ENCODE peak calls at places on chromosome 16, in eight cellular contexts. J is lower leg skin, E is tibial nerve, O is transverse colon, N is stomach, V is heart left ventricle, Q is sigmoid colon, T is Peyer's patch. X is an unnamed sample.

GRCh38 chr16:24816688-24817087 is 29.1 kb upstream of the SLC5A11 start:
- DNase-seq in J (no peak), E (no peak), O (no peak), N (no peak), V (no peak), Q (no peak), T (no peak), X (no peak)

GRCh38 chr16:17364319-17365210 is 106.2 kb downstream of the XYLT1 start:
- DNase-seq in J (no peak), E (peak), O (no peak), N (no peak), V (no peak), Q (no peak), T (peak), X (no peak)

GRCh38 chr16:19664166-19664565 is 53.9 kb downstream of the KNOP1 start:
- DNase-seq in J (no peak), E (no peak), O (no peak), N (no peak), V (no peak), Q (no peak), T (no peak), X (no peak)

GRCh38 chr16:62597874-62598273 is 561.6 kb upstream of the CDH8 start:
- DNase-seq in J (no peak), E (no peak), O (no peak), N (no peak), V (no peak), Q (no peak), T (no peak), X (no peak)

GRCh38 chr16:4415538-4416199 is 727 bp downstream of the CORO7 start:
- DNase-seq in J (peak), E (peak), O (peak), N (peak), V (peak), Q (no peak), T (peak), X (peak)

GRCh38 chr16:85724936-85725335 is 26.0 kb downstream of the C16orf74 start:
- DNase-seq in J (no peak), E (no peak), O (no peak), N (no peak), V (no peak), Q (no peak), T (no peak), X (no peak)

GRCh38 chr16:48503779-48504178 is 106.2 kb downstream of the N4BP1 start:
- DNase-seq in J (peak), E (peak), O (peak), N (no peak), V (peak), Q (peak), T (peak), X (no peak)

GRCh38 chr16:27107185-27107592 is 40.5 kb downstream of the C16orf82 start:
- DNase-seq in J (peak), E (no peak), O (no peak), N (no peak), V (no peak), Q (no peak), T (no peak), X (no peak)

DNA sequence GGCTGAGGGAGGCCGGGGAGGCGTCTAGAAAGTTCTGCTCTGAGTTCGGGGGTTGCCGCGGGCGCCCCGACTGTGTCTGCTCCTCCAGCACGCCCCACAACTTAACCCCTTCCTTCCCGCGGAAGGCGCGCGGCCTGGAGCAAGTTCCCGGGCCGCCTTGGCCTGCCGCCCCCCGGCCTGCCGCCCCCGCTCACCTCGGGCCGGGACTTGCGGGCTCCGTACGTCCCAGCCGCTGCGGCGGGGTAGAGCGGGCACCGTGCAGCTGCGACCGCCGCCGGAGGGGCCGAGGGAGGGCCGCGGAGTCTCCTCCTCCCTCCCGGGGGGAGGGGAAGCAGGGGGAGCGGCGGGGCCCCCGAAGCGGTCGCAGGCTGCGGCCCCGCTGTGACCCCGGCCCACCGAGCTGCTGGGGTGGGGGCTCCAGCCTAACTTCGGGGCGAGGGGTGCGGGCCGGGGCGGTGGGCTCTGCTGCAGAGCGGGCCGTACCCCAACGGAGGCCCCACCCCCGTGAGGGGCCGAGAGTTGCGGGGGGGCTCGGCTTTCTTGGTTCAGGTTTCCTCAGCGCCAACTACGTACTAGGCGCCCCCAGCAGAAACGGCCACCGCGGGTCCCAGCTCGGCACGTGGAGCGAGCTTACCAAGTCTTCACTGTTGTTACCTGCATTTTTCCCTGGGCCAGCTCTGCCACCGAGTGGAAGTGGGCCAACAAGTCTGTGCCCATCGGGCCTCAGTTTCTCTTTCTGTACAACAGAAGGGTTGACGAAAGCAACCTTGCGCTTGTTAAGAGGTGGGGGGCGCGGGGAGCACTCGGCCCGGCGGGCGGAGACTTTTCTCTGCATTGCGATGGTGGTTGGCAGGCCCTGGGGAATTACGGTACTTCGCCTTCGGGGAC is at the start of gene CCDC102A:
- DNase-seq in J (peak), E (no peak), O (no peak), N (peak), V (no peak), Q (no peak), T (no peak), X (peak)
- TF ChIP-seq POLR2A in J (no peak), E (no peak), O (no peak), N (no peak), V (peak), Q (no peak), T (no peak), X (no peak)

DNA sequence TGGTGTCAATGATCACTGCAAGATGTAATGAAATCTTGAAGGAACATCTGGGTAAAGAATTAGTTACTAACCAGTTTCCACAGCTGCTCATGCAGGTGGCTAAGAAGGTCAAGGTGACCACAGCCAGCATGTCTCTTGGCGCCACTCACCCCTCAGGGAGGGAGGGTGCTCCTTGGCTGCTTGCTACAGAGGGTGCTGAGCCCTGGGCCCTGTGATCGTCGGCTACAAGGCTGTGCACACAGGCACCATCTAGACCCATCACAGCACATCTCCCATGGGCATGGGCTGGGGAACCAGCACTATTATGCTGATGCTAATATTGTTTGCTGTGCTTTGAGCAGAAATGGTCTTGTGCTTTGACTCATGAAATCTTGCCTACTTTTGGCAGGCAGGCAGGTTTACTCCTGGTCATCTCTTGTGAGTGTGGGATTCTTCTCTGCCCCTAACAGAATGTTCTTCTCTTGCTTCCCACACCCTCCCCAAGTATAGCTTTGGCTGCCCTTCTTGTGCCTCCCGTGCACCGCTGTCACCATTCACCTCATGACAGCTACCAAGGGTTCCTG is 36.4 kb downstream of the TXNDC11 start:
- DNase-seq in J (no peak), E (no peak), O (peak), N (peak), V (no peak), Q (no peak), T (no peak), X (peak)
- TF ChIP-seq POLR2A in J (no peak), E (no peak), O (no peak), N (no peak), V (no peak), Q (no peak), T (no peak), X (no peak)

GRCh38 chr16:637081-638018 is 1.2 kb upstream of the METTL26 start:
- DNase-seq in J (peak), E (peak), O (peak), N (peak), V (peak), Q (peak), T (peak), X (peak)

GRCh38 chr16:635573-636205 is 416 bp downstream of the METTL26 start:
- DNase-seq in J (no peak), E (no peak), O (no peak), N (no peak), V (no peak), Q (no peak), T (no peak), X (no peak)

GRCh38 chr16:634996-635395 is 1.1 kb downstream of the METTL26 start:
- DNase-seq in J (no peak), E (no peak), O (no peak), N (no peak), V (no peak), Q (no peak), T (no peak), X (no peak)

GRCh38 chr16:638034-638543 is 2.0 kb upstream of the METTL26 start:
- DNase-seq in J (no peak), E (no peak), O (no peak), N (no peak), V (no peak), Q (no peak), T (no peak), X (no peak)

GRCh38 chr16:636206-637080 is at the start of gene METTL26:
- DNase-seq in J (peak), E (peak), O (peak), N (peak), V (peak), Q (peak), T (peak), X (peak)
- TF ChIP-seq POLR2A in J (no peak), E (peak), O (peak), N (no peak), V (peak), Q (peak), T (peak), X (peak)

GRCh38 chr16:83899978-83900377 is 1.1 kb downstream of the MLYCD start:
- DNase-seq in J (no peak), E (no peak), O (no peak), N (no peak), V (no peak), Q (no peak), T (no peak), X (peak)

GRCh38 chr16:83901101-83901500 is 2.2 kb downstream of the MLYCD start:
- DNase-seq in J (no peak), E (no peak), O (no peak), N (no peak), V (no peak), Q (no peak), T (no peak), X (no peak)

GRCh38 chr16:83900611-83901010 is 1.7 kb downstream of the MLYCD start:
- DNase-seq in J (no peak), E (no peak), O (no peak), N (no peak), V (no peak), Q (no peak), T (no peak), X (no peak)

GRCh38 chr16:83899272-83899897 is 470 bp downstream of the MLYCD start:
- DNase-seq in J (peak), E (no peak), O (peak), N (peak), V (peak), Q (peak), T (peak), X (peak)

DNA sequence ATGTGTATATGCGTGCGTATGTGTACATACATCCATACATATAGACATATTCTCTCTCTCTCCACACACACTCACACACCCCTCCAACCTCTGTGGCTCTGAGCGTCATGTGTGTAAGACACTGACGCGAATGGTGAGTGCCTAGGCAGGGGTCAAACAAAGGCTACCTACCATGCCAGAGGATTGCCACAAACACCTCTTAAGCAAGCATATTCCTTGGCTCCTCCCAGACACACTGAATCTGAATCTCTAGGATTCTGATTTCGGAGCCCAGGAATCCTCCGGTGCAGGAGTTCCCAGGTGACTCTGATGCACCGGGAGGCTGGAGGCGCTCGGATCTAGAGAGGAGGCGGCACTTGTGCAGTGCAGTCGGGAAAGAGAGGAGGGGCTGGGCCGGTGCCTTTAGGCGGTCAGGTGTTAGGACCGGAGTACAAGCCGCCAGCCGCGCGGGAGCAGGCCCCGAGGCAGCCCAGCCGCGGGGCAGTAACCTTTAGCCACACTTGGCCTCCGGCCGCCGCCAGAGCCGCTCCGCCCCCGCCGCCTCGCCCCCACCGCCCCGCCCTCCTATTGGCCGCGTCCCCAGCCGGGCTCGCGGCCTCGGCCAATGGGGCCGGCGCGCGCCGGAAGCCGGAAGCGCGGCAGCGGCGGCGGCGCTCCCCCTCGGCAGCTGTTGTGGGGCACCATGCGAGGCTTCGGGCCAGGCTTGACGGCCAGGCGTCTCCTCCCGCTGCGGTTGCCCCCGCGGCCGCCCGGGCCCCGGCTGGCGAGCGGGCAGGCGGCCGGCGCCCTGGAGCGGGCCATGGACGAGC is at the start of gene MLYCD:
- DNase-seq in J (peak), E (peak), O (peak), N (peak), V (peak), Q (peak), T (peak), X (peak)
- TF ChIP-seq POLR2A in J (no peak), E (peak), O (no peak), N (no peak), V (peak), Q (no peak), T (peak), X (peak)

DNA sequence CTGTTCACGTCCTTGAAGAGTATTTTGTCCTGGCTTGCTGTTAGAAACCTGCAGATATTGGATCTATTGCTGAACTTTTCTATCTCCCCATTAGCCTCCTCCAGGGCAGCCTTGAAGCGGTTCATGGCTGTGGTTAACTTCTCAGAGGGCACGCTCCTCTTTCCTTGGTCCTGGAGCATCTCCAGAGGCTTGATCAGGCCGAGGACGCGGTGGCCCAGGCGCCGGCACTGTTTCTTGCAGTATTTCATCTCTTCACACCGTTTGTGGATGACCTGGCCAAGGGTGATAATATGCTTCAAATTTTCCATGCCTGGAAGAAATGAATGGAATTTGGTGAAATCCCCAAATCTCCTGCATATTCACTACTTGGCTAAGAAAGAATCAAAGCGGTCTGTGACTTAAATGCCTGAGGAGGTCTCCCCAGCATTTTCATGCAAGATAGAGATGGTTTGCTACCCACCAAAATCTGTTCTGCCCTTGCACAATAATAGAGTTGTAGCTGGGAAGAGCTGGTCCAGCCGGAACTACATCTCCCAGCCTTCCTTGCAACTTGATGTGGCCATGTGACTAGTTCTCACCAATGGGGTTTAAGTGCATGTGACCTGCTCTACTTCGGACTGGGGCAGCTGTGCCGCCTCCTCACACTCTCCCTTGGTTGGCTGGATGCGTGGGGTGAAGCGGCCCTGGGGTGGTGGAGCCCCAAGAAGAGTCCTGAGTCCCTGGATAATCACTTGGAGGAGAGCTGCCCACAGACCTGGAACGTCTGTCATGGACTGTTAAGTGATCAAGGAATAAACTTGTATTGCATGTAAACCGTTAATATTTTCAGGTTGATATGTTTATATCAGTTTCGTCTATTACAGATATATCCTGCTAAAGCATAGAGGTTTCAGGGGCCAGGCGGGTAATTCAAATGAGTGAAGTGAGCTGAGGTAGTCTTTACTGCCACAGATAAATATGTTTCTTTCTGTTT is 4.9 kb downstream of the MLKL start:
- DNase-seq in J (peak), E (peak), O (peak), N (peak), V (peak), Q (peak), T (peak), X (peak)
- TF ChIP-seq POLR2A in J (no peak), E (no peak), O (no peak), N (no peak), V (no peak), Q (no peak), T (peak), X (peak)